ENCODE peak calls at places on chromosomes 7 and 10, in seven cellular contexts. K is prostate gland; C is suprapubic skin; W is thyroid gland; J is neural crest cell; G is CD4-positive, alpha-beta T cell; D is astrocyte of the spinal cord. S is an unnamed sample.

GRCh38 chr10:59666310-59666709 is 43.3 kb downstream of the SLC16A9 start:
- DNase-seq in D (no peak), C (no peak), J (no peak), K (no peak), G (no peak), W (no peak), S (no peak)

GRCh38 chr7:23712368-23713284 is 2.6 kb downstream of the STK31 start:
- DNase-seq in W (no peak), C (no peak), J (no peak), G (no peak), K (no peak), D (peak), S (no peak)

GRCh38 chr10:30821994-30822692 is 192.6 kb upstream of the LYZL2 start:
- DNase-seq in C (no peak), K (no peak), J (no peak), G (no peak), D (no peak), W (peak), S (no peak)

GRCh38 chr7:157769870-157770213 is 433.0 kb downstream of the DNAJB6 start:
- DNase-seq in D (no peak), K (no peak), G (no peak), J (no peak), W (no peak), C (no peak), S (no peak)

GRCh38 chr10:84076540-84077195 is 62.6 kb upstream of the GHITM start:
- DNase-seq in J (no peak), C (no peak), G (no peak), D (peak), W (no peak), K (no peak), S (no peak)

GRCh38 chr7:45149606-45150005 is 8.0 kb upstream of the RAMP3 start:
- DNase-seq in G (no peak), J (no peak), W (no peak), D (no peak), K (no peak), C (peak), S (no peak)

GRCh38 chr7:4682621-4683042 is 537 bp downstream of the FOXK1 start:
- DNase-seq in K (peak), J (no peak), C (peak), W (peak), G (peak), D (peak), S (peak)

GRCh38 chr7:138943061-138943460 is 38.1 kb downstream of the KIAA1549 start:
- DNase-seq in W (no peak), K (no peak), J (no peak), D (no peak), G (no peak), C (no peak), S (no peak)

GRCh38 chr10:69316313-69317059 is 38.2 kb downstream of the HK1 start:
- DNase-seq in J (no peak), K (no peak), C (no peak), W (peak), G (no peak), D (no peak), S (no peak)

GRCh38 chr7:144565586-144565985 is 162.1 kb upstream of the NOBOX start:
- DNase-seq in D (no peak), G (no peak), J (no peak), W (no peak), K (no peak), C (no peak), S (no peak)

GRCh38 chr7:7996568-7996967 is 28.0 kb downstream of the GLCCI1 start:
- DNase-seq in C (no peak), J (no peak), G (no peak), K (peak), D (peak), W (peak), S (no peak)

GRCh38 chr10:93751832-93752231 is 5.9 kb upstream of the LGI1 start:
- DNase-seq in K (no peak), G (no peak), J (peak), C (no peak), W (no peak), D (peak), S (no peak)

GRCh38 chr7:107224858-107225257 is 56.1 kb downstream of the HBP1 start:
- DNase-seq in C (no peak), G (no peak), J (no peak), D (no peak), K (no peak), W (no peak), S (no peak)

GRCh38 chr7:87517136-87517805 is 41.8 kb upstream of the ABCB4 start:
- DNase-seq in C (no peak), D (peak), G (no peak), W (no peak), J (no peak), K (no peak), S (no peak)

GRCh38 chr10:13712799-13713581 is 126.2 kb downstream of the PRPF18 start:
- DNase-seq in W (peak), C (peak), G (no peak), K (no peak), J (no peak), D (peak), S (no peak)

GRCh38 chr7:106216517-106217088 is 68.2 kb downstream of the NAMPT start:
- DNase-seq in G (no peak), J (no peak), D (peak), K (peak), W (peak), C (no peak), S (no peak)

GRCh38 chr7:151686826-151687225 is 167.1 kb upstream of the RHEB start:
- DNase-seq in K (no peak), J (no peak), W (no peak), C (no peak), G (no peak), D (no peak), S (no peak)

DNA sequence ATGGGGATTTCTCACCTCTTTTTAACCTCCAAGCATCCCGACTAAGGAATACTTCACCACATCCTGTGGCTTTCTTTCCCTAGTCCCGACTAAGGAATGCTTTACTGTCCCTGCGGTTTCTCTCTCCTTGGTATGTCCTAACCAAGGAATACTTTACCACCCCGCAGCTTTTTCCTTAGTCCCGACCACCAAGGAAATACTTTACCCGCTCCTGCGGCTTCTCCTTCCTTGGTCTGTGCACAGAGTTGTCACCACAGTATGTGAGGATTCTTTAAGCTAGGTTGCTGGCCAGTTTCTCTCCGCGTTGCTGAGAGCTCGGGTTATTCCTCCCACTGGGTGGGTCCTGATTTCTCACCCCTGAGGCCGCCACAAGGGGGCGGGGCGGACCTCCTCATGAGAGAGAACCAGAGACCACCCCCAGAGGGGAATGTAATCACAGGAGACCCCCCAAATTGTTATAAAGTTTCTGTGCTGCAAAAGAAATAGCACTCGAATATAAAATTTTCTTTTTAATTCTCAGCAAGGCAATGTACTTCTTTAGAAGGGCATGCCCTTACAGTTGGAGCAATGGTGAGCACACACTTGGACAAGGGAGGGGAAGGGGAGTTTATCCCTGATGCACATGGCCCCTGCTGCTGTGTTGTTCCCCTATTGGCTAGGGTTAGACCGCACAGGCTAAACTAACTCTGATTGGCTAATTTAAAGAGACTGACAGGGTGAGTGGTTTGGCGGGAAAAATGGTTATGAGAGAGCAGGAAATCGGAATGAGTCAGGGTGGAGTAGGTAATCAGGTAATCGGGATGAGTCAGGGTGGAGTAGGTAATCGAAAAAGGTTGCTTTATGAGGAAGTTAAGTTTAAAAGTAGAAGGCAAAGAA is 12.8 kb downstream of the SUGCT start:
- DNase-seq in K (no peak), W (no peak), J (no peak), G (no peak), C (no peak), D (peak), S (no peak)
- TF ChIP-seq CTCF in K (no peak), W (no peak), J (no peak), G (no peak), C (no peak), D (peak), S (no peak)

GRCh38 chr7:42247301-42247700 is 10.3 kb upstream of the GLI3 start:
- DNase-seq in K (no peak), W (no peak), G (no peak), J (no peak), D (peak), C (no peak), S (no peak)
- TF ChIP-seq CTCF in K (no peak), W (no peak), G (no peak), J (no peak), D (peak), C (no peak), S (no peak)

DNA sequence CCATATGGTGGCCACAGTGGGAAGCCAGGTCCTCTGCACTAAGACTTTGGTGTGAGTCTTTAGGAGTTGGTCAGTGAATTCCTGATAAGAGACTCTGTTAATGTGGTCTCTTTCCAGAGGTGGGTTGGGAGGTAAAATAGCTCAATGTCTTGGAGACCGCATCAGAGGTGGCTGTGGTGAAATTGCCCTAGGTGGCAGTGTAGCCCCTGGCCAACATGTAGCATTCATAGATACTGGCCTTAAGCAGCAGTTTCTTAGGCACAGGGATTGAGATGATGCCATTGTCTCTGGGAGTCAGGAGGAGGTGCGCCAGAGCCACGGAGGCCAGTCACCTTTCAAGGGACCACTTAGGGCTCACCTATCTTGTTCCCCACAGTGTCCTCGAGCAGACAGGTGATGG is 202.8 kb downstream of the CREB5 start:
- DNase-seq in J (no peak), D (no peak), C (no peak), W (no peak), K (no peak), G (no peak), S (no peak)
- TF ChIP-seq CTCF in J (peak), D (peak), C (no peak), W (no peak), K (no peak), G (no peak), S (no peak)

GRCh38 chr10:103277713-103278299 is 868 bp downstream of the INA start:
- DNase-seq in J (no peak), W (no peak), C (no peak), D (no peak), G (no peak), K (no peak), S (no peak)

GRCh38 chr10:103276251-103276936 is 544 bp upstream of the INA start:
- DNase-seq in W (no peak), D (no peak), K (no peak), C (no peak), J (no peak), G (no peak), S (no peak)

GRCh38 chr10:103278862-103279298 is 1.9 kb downstream of the INA start:
- DNase-seq in W (peak), K (no peak), C (no peak), G (peak), J (peak), D (peak), S (no peak)

GRCh38 chr10:103276941-103277712 is at the start of gene INA:
- DNase-seq in G (no peak), D (peak), W (peak), K (no peak), C (no peak), J (peak), S (no peak)

DNA sequence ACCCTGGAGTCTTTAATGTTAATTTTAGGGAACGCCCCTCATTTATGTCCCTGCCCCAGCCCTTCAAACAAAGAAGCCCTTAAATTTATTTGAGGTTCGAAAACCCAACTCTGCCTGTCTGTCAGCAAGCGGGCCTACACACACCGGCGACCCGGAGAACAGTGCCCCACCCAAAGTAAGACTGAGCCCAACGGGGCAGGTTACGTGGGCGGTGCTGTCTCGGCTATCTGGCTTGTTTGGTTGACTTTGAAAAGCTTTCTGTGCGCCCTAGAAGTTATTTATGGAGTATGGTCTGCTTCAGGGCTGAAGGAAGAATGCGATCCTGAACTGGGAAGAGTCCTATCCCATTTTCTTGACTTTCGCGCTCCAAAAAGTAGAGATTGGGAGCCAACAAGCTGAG is 1.5 kb downstream of the INA start:
- DNase-seq in J (no peak), G (no peak), D (no peak), W (no peak), K (no peak), C (no peak), S (no peak)
- TF ChIP-seq CTCF in J (no peak), G (no peak), D (no peak), W (no peak), K (no peak), C (no peak), S (no peak)

DNA sequence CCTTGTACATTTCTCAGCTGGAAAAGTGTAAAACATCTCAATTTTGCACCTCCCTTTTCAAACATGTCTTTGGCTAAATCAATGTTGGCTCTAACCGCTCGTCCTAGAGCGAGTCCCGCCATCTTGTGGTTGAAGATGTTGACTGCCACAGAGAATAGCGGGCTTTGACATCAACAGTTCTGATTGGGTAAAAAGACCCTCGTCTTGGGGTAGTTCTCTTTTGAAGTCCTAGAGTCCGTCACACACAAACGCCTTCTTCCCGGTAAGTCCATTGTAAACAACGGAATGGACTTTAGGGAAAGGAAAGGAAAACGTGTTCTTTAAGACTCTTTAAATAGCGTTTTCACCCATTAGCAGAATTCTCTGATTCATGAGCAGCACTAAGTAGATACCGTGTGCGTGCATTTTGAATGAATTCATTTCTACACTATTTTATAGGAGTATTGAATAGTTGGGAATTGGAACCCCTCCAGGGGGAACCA is 454 bp upstream of the RPP30 start:
- DNase-seq in W (peak), K (no peak), D (peak), G (peak), C (no peak), J (peak), S (no peak)
- TF ChIP-seq CTCF in W (peak), K (peak), D (peak), G (peak), C (no peak), J (peak), S (no peak)

GRCh38 chr7:20330797-20331230 is at the start of gene ITGB8:
- DNase-seq in C (peak), W (no peak), D (no peak), G (no peak), K (peak), J (no peak), S (no peak)

GRCh38 chr7:20331231-20331880 is 656 bp downstream of the ITGB8 start:
- DNase-seq in G (no peak), W (peak), C (peak), D (peak), K (peak), J (peak), S (no peak)

GRCh38 chr7:20329389-20330175 is 1.1 kb upstream of the ITGB8 start:
- DNase-seq in J (peak), W (peak), D (peak), G (no peak), C (peak), K (peak), S (no peak)

GRCh38 chr7:20328692-20329091 is 2.0 kb upstream of the ITGB8 start:
- DNase-seq in J (no peak), C (no peak), D (no peak), K (no peak), G (no peak), W (no peak), S (no peak)

GRCh38 chr7:20330176-20330796 is 414 bp upstream of the ITGB8 start:
- DNase-seq in W (peak), K (peak), C (peak), J (peak), D (peak), G (no peak), S (no peak)
- TF ChIP-seq CTCF in W (no peak), K (no peak), C (no peak), J (no peak), D (no peak), G (no peak), S (no peak)

DNA sequence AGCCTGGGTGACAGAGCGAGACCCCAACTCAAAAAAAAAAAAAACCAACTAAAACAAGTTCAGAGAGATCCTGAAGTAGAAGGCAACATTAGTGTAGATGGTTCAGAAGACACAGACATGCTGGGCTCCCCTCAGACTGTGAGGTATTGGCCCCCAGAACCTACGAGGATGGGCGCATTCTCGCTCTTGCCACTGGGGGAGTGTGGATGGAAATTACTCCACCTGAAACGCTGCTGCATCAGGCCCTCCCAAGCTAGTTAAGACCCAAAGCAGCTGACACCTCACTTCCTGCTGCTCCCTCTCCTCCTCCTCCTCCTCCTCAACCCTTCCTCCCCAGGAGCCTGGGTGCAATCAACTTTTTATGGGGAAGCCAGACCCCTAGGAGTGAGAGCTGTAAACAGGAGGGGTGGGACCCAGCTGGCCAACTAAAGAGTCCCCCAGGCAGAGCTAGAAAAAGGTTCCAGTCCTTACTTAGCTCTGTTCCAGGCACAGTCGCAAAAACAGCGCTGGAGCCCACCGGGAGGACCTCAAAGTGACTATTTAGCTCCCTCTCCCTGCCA is 7.4 kb downstream of the SH3PXD2A start:
- DNase-seq in G (no peak), D (no peak), W (no peak), C (no peak), J (no peak), K (no peak), S (no peak)
- TF ChIP-seq CTCF in G (no peak), D (peak), W (no peak), C (no peak), J (peak), K (no peak), S (no peak)